ENCODE peak calls at places on chromosomes 6 and 20, in seven cellular contexts. V is cardiac fibroblast, G is Caco-2, J is mesothelial cell of epicardium, O is bronchial epithelial cell, D is neural progenitor cell, X is tibial nerve. A is an unnamed sample.

GRCh38 chr6:152976749-152977148 is 6.1 kb downstream of the FBXO5 start:
- DNase-seq in G (no peak), O (no peak), X (no peak), J (no peak), V (no peak), D (peak; percentile 7), A (no peak)

GRCh38 chr20:33276303-33277113 is 6.5 kb upstream of the BPIFB1 start:
- DNase-seq in G (peak; percentile 37), V (no peak), D (no peak), J (no peak), O (no peak), X (no peak), A (no peak)

GRCh38 chr6:15036690-15037245 is 209.1 kb upstream of the JARID2 start:
- DNase-seq in G (peak; percentile 66), V (no peak), O (no peak), J (no peak), D (peak; percentile 34), X (no peak), A (no peak)

GRCh38 chr6:31139599-31139998 is 733 bp upstream of the PSORS1C2 start:
- DNase-seq in D (peak; percentile 59), G (no peak), V (no peak), J (no peak), O (no peak), X (no peak), A (no peak)

GRCh38 chr6:102619585-102619984 is 1226.1 kb downstream of the GRIK2 start:
- DNase-seq in J (no peak), G (no peak), V (peak; percentile 5), O (peak; percentile 15), D (peak; percentile 32), X (no peak), A (no peak)

GRCh38 chr20:13549451-13549850 is 89.3 kb downstream of the TASP1 start:
- DNase-seq in V (no peak), O (no peak), J (no peak), G (no peak), D (no peak), X (no peak), A (no peak)

GRCh38 chr6:16700202-16700997 is 60.9 kb downstream of the ATXN1 start:
- DNase-seq in X (no peak), D (no peak), J (no peak), V (no peak), G (no peak), O (no peak), A (no peak)

GRCh38 chr6:170023620-170024521 is 267.0 kb downstream of the DLL1 start:
- DNase-seq in X (no peak), G (no peak), D (no peak), O (no peak), V (no peak), J (no peak), A (no peak)

GRCh38 chr20:45328451-45328850 is 19.8 kb downstream of the SDC4 start:
- DNase-seq in G (no peak), X (no peak), O (no peak), J (no peak), V (no peak), D (no peak), A (no peak)

GRCh38 chr6:163311830-163312229 is 102.7 kb upstream of the QKI start:
- DNase-seq in V (peak; percentile 36), J (no peak), G (no peak), X (no peak), O (peak; percentile 94), D (no peak), A (no peak)

GRCh38 chr6:99282479-99283062 is 66.9 kb downstream of the FAXC start:
- DNase-seq in V (peak; percentile 36), D (peak; percentile 13), G (no peak), X (no peak), J (no peak), O (peak; percentile 42), A (no peak)

GRCh38 chr20:16569218-16570153 is 3.8 kb downstream of the KIF16B start:
- DNase-seq in X (no peak), D (no peak), V (no peak), O (no peak), J (no peak), G (no peak), A (no peak)

GRCh38 chr20:47951521-47951951 is 166.3 kb upstream of the SULF2 start:
- DNase-seq in O (peak; percentile 60), J (no peak), D (no peak), G (no peak), X (no peak), V (no peak), A (no peak)

GRCh38 chr6:77015350-77015749 is 447.9 kb downstream of the HTR1B start:
- DNase-seq in J (no peak), V (peak; percentile 67), G (no peak), O (peak; percentile 30), X (no peak), D (no peak), A (no peak)

DNA sequence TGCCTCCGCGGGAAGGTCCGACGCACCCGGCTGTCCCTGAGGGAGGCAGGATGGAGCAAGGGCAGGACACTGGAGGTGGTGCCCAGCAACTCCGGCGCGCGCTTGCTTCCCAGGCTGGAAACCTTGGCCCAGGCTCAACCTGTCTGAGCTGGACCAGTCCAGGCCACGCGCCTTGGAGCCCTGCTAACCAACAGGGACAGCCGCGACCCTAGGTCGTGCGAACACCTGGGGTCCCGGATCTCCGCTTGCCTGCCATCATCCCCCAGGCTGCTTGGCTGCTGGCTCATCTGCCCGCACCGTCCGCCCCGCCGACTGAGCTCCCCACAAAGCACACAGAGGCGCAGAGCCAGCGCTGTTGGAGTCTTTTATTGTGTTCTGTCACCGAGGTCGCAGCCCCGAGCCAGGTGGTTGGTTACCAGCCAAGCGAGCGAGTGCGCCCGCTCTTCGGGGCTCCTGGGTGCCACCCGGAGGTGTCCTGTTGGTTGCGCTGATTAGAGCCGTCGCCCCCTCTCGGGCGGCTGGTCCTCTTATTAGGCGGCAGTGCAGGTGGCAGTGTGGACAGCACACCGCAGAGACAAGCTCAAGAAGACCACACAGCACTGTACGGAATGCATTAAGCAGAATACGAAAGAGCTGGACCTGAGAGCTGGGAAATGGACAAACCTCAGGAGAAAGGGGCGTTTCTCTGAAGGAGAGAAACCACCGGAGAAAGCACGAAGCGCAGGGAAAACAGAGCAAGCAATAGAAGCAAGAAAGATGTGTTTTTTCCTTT is 3.8 kb downstream of the COL12A1 start:
- DNase-seq in X (peak; percentile 33), J (no peak), V (peak; percentile 23), G (no peak), D (peak; percentile 74), O (no peak), A (peak; percentile 25)
- TF ChIP-seq CTCF in X (peak; percentile 23), J (no peak), V (no peak), G (no peak), D (peak; percentile 45), O (peak; percentile 21), A (no peak)

GRCh38 chr6:90177544-90178293 is 118.9 kb downstream of the BACH2 start:
- DNase-seq in V (no peak), X (no peak), O (no peak), J (no peak), G (no peak), D (no peak), A (no peak)

GRCh38 chr6:90180526-90180925 is 116.1 kb downstream of the BACH2 start:
- DNase-seq in J (no peak), X (no peak), V (no peak), D (no peak), O (no peak), G (no peak), A (no peak)

GRCh38 chr6:90178294-90178678 is 118.4 kb downstream of the BACH2 start:
- DNase-seq in D (no peak), G (no peak), O (no peak), J (no peak), X (no peak), V (no peak), A (no peak)

GRCh38 chr6:90175627-90176538 is 120.8 kb downstream of the BACH2 start:
- DNase-seq in D (no peak), O (peak; percentile 90), V (no peak), G (no peak), J (no peak), X (no peak), A (no peak)

GRCh38 chr6:90179190-90180169 is 117.2 kb downstream of the BACH2 start:
- DNase-seq in J (no peak), G (no peak), O (peak; percentile 20), X (no peak), D (peak; percentile 19), V (peak; percentile 26), A (no peak)
- TF ChIP-seq CTCF in J (peak; percentile 27), G (peak; percentile 1), O (peak; percentile 25), X (peak; percentile 18), D (peak; percentile 61), V (peak; percentile 40), A (peak; percentile 55)

DNA sequence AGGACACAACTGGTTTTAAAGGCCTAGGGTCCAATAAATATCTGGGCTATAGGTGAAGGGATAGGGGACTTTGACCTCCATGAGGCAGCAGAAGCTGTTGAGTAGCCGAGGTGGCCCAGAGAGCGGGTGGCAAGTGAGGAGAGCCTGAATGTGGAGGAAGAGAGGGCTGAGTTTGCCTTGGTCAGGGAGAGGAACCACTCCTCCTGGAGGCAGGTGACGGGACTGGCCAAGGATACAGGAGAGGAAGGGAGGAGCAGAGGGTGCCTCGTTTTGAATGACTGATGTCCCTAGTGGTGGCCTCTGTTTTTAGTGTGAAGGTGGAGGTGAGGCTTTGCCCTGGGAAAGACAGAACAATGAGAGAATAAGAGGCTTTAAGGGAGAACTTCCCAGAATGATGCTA is 19.1 kb upstream of the AAR2 start:
- DNase-seq in O (no peak), V (no peak), D (peak; percentile 74), J (no peak), X (no peak), G (peak; percentile 81), A (no peak)
- TF ChIP-seq CTCF in O (peak; percentile 30), V (no peak), D (peak; percentile 57), J (no peak), X (no peak), G (peak; percentile 85), A (peak; percentile 45)

GRCh38 chr20:50278684-50279531 is 88.3 kb downstream of the CEBPB start:
- DNase-seq in G (peak; percentile 82), J (no peak), O (peak; percentile 23), X (peak; percentile 73), V (peak; percentile 59), D (no peak), A (no peak)
- TF ChIP-seq CTCF in G (peak; percentile 49), J (no peak), O (peak; percentile 69), X (no peak), V (peak; percentile 47), D (no peak), A (no peak)

GRCh38 chr20:36483205-36483918 is 58.0 kb upstream of the MYL9 start:
- DNase-seq in O (no peak), V (no peak), X (no peak), G (no peak), J (no peak), D (no peak), A (no peak)

GRCh38 chr20:36482044-36482473 is 59.3 kb upstream of the MYL9 start:
- DNase-seq in G (no peak), J (no peak), V (no peak), D (no peak), O (no peak), X (no peak), A (no peak)

GRCh38 chr20:36480456-36481048 is 60.8 kb upstream of the MYL9 start:
- DNase-seq in X (no peak), J (no peak), V (no peak), D (no peak), O (no peak), G (no peak), A (no peak)

GRCh38 chr20:36479938-36480337 is 61.4 kb upstream of the MYL9 start:
- DNase-seq in V (no peak), G (no peak), O (no peak), J (no peak), D (no peak), X (no peak), A (no peak)

GRCh38 chr20:36481380-36482043 is 59.8 kb upstream of the MYL9 start:
- DNase-seq in J (no peak), V (no peak), G (no peak), O (no peak), D (no peak), X (no peak), A (no peak)
- TF ChIP-seq CTCF in J (no peak), V (peak; percentile 4), G (peak; percentile 16), O (peak; percentile 7), D (peak; percentile 14), X (peak; percentile 15), A (no peak)